ENCODE peak calls at places on chromosome 20, in five cellular contexts. B is sigmoid colon, U is H1, G is K562, R is stomach. H is an unnamed sample.

GRCh38 chr20:38139919-38140753 is 24.9 kb downstream of the TGM2 start:
- DNase-seq in R (no peak), G (no peak), B (peak; percentile 25), U (no peak), H (peak; percentile 47)

GRCh38 chr20:8082025-8082424 is 50.0 kb upstream of the PLCB1 start:
- DNase-seq in B (no peak), U (no peak), G (peak; percentile 1), R (no peak), H (no peak)

GRCh38 chr20:25025091-25025861 is 32.7 kb downstream of the ACSS1 start:
- DNase-seq in B (peak; percentile 52), G (no peak), U (no peak), R (peak; percentile 23), H (peak; percentile 5)

GRCh38 chr20:24721891-24722530 is 227.1 kb upstream of the CST7 start:
- DNase-seq in R (no peak), B (no peak), G (no peak), U (peak; percentile 28), H (no peak)

GRCh38 chr20:3658019-3658707 is 5.0 kb downstream of the GFRA4 start:
- DNase-seq in U (no peak), B (peak; percentile 39), R (no peak), G (no peak), H (no peak)

GRCh38 chr20:17627101-17627950 is 54.7 kb downstream of the RRBP1 start:
- DNase-seq in U (no peak), R (no peak), B (peak; percentile 65), G (no peak), H (no peak)

GRCh38 chr20:61105395-61105794 is 146.7 kb upstream of the CDH4 start:
- DNase-seq in B (no peak), G (no peak), R (no peak), U (no peak), H (no peak)

GRCh38 chr20:51028616-51029263 is 5.8 kb upstream of the KCNG1 start:
- DNase-seq in R (no peak), U (no peak), B (no peak), G (no peak), H (no peak)

GRCh38 chr20:4748847-4749246 is 27.1 kb downstream of the PRND start:
- DNase-seq in U (no peak), G (no peak), R (no peak), B (no peak), H (no peak)

GRCh38 chr20:45257711-45258110 is 3.3 kb upstream of the SLPI start:
- DNase-seq in B (no peak), G (no peak), U (no peak), R (no peak), H (no peak)

GRCh38 chr20:5772704-5773103 is 22.5 kb downstream of the SHLD1 start:
- DNase-seq in B (no peak), G (no peak), U (no peak), R (no peak), H (no peak)

GRCh38 chr20:5770987-5771318 is 20.8 kb downstream of the SHLD1 start:
- DNase-seq in B (no peak), G (no peak), U (no peak), R (no peak), H (no peak)

GRCh38 chr20:5767493-5768098 is 17.4 kb downstream of the SHLD1 start:
- DNase-seq in B (no peak), U (no peak), R (no peak), G (no peak), H (no peak)

GRCh38 chr20:5773589-5773988 is 23.4 kb downstream of the SHLD1 start:
- DNase-seq in U (no peak), R (no peak), G (no peak), B (no peak), H (no peak)

DNA sequence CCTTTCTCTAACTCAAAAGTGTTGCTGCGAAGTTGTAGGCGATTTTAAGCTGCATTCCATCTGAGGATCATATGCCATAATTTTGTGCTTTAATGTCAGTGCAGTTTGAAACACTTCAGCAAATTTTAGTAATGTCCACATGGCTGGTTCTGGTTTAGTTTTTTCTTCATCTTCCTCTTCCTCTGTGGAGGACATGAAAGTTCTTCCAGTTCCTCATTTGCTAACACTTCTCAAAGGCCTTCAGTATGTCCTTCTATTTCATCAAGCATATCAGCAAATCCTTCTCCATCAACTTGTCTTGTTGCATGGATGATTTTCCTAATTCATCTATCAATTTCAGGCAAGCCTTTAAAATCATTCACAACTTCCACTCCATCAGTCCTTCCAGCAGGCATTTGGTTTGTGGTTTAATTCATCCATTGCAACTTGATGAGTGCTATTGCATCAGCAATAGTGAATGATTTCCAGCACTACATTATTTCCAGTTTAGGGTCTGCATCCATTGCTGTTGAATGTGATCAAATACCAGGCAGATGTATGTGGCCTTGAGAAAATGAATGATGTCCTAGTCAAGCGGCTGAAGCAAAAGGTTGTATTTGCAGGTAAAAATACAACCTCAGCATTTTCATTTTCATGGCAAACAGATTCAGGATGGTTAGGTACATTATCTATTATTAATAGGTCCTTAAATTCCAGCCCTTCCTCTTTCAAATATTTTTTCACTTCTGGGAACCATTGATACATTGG is 20.2 kb downstream of the SHLD1 start:
- DNase-seq in R (no peak), U (no peak), G (no peak), B (no peak), H (no peak)
- H3K27ac ChIP-seq in R (no peak overlapping the region), U (no peak overlapping the region), G (no peak overlapping the region), B (no peak overlapping the region), H (no peak overlapping the region)

GRCh38 chr20:32465092-32465900 is 107.2 kb downstream of the ASXL1 start:
- DNase-seq in G (no peak), U (no peak), B (peak; percentile 92), R (peak; percentile 90), H (peak; percentile 94)
- TF ChIP-seq EP300 in G (no peak), U (no peak), B (peak; percentile 37), R (no peak), H (no peak)

DNA sequence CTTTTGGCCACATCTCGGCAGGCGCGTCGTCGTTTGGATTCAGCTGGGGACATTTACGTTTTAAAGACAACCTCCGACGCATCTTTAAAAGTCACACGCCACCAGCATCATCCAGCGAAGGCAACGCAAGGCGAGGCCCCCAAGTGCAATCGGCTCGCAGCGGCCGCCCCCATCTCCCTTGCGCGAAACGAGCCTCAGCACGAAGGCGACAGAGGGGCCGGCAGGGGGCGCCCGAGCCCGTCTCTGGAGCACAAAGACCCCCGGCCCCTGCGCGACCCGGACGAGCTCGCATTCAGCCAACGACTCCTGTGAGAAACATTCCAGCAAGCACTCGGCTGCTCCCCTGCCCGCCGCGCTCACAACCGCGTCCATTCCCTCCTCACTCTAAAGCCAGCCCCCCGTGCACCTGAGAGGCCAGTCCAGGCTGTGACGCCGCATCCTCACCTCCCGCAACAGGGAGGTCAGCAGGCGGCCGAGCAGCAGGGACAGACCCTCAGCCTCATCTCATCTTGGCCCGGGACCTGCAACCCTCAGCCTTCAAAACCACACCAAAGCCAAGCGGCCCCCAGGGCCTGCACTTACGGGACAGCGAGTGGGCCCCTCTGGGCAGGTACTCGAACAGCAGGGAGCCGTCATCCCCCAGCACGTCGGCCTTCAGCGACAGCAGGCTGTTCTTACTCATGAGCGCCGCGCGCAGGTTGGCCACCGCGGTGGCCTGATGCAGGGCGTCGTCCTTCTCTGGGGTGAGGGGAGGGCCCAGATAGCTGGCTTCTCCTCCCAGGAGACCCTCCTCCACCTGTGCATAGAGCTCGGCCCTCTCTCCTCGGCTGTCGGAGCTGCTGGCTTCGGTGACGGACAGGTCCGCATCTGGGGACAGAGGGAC is 35.8 kb downstream of the SLC2A4RG start:
- DNase-seq in B (no peak), G (peak; percentile 43), U (peak; percentile 95), R (no peak), H (no peak)
- H3K4me3 ChIP-seq in B (peak overlapping the region; percentile 24), G (no peak overlapping the region), U (peak overlapping the region; percentile 12), R (peak overlapping the region; percentile 16), H (peak overlapping the region; percentile 13)

DNA sequence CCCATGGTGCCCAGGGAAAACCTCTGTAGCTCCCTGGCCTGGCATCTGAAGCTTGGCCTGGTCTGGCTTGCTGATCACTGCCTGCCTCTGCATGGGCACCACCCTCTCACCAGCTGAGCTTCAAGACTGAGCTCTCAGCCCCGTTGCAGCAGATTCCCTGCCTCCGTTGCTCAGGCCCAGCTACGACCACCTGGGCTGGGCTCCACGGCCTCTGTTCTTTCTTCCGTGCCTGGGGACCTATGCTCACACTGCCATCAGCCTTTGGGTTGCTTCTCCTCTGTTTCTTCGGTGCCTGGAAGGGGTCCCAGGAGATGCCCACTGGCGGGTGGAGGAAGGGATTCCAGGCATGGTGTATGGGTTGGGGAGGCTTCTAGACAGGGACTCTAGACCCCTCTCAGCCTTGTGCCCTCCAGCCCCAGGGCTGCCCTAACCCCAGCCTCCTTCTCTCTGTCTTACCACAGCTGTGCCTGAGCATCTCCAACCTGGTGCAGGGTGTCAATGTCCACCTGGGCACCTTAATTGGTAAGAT is 9.1 kb downstream of the BPIFB2 start:
- DNase-seq in G (no peak), B (no peak), U (no peak), R (no peak), H (no peak)
- H3K27ac ChIP-seq in G (no peak overlapping the region), B (no peak overlapping the region), U (no peak overlapping the region), R (no peak overlapping the region), H (no peak overlapping the region)

GRCh38 chr20:49610701-49611538 is 43.0 kb upstream of the PTGIS start:
- DNase-seq in G (peak; percentile 91), U (peak; percentile 97), B (peak; percentile 87), R (peak; percentile 86), H (peak; percentile 87)
- TF ChIP-seq EP300 in G (no peak), U (peak; percentile 31), B (no peak), R (no peak), H (no peak)

GRCh38 chr20:10190456-10190855 is 28.2 kb upstream of the SNAP25 start:
- DNase-seq in G (no peak), B (no peak), U (no peak), R (no peak), H (no peak)

GRCh38 chr20:10185741-10186558 is 32.7 kb upstream of the SNAP25 start:
- DNase-seq in G (no peak), U (no peak), B (no peak), R (peak; percentile 72), H (no peak)
- H3K4me3 ChIP-seq in G (no peak overlapping the region), U (no peak overlapping the region), B (no peak overlapping the region), R (no peak overlapping the region), H (no peak overlapping the region)

GRCh38 chr20:20034486-20034885 is 17.3 kb downstream of the NAA20 start:
- DNase-seq in R (no peak), U (no peak), B (no peak), G (no peak), H (no peak)
- H3K27ac ChIP-seq in R (no peak overlapping the region), U (no peak overlapping the region), B (no peak overlapping the region), G (no peak overlapping the region), H (no peak overlapping the region)

GRCh38 chr20:43844778-43845614 is 69.7 kb upstream of the TOX2 start:
- DNase-seq in U (peak; percentile 24), B (peak; percentile 20), G (no peak), R (no peak), H (no peak)
- TF ChIP-seq EP300 in U (no peak), B (no peak), G (no peak), R (peak; percentile 43), H (no peak)

GRCh38 chr20:53622247-53623114 is 28.8 kb upstream of the ZNF217 start:
- DNase-seq in U (no peak), G (peak; percentile 64), R (peak; percentile 26), B (peak; percentile 52), H (no peak)
- H3K4me3 ChIP-seq in U (no peak overlapping the region), G (peak overlapping the region; percentile 23), R (no peak overlapping the region), B (no peak overlapping the region), H (no peak overlapping the region)

H was measured in transverse colon.